ENCODE peak calls at places on chromosomes 2 and 18, in nine cellular contexts. Y is activated CD4-positive, alpha-beta T cell treated with anti-CD3 and anti-CD28 coated beads, Interleukin-2, amount 50 U/mL, for 24 hours; B is adrenal gland; U is HFFc6; O is RPMI8226; S is AG08396; D is EL; L is 8988T; W is right cardiac atrium. H is an unnamed sample.

GRCh38 chr2:238487134-238487533 is 60.4 kb downstream of the ASB1 start:
- DNase-seq in Y (no peak), L (no peak), D (no peak), S (no peak), U (no peak), B (no peak), W (no peak), O (no peak), H (no peak)

GRCh38 chr2:177671662-177672061 is 279.1 kb downstream of the AGPS start:
- DNase-seq in U (no peak), L (no peak), B (no peak), O (no peak), W (no peak), S (no peak), D (no peak), Y (no peak), H (peak)

GRCh38 chr18:32029558-32029957 is 10.9 kb downstream of the RNF125 start:
- DNase-seq in B (no peak), Y (no peak), O (no peak), S (no peak), W (no peak), L (no peak), U (no peak), D (no peak), H (no peak)

GRCh38 chr2:190679813-190680591 is 31.1 kb downstream of the NAB1 start:
- DNase-seq in W (peak), L (peak), D (peak), S (no peak), B (peak), U (no peak), O (peak), Y (no peak), H (peak)

GRCh38 chr2:130824492-130825061 is 12.1 kb upstream of the ARHGEF4 start:
- DNase-seq in W (no peak), L (no peak), S (peak), Y (peak), O (peak), B (no peak), D (peak), U (peak), H (peak)

GRCh38 chr2:73970268-73970803 is 14.4 kb upstream of the TET3 start:
- DNase-seq in W (no peak), O (no peak), B (no peak), Y (no peak), D (no peak), U (no peak), S (no peak), L (no peak), H (no peak)

GRCh38 chr2:174586418-174586817 is 11.2 kb downstream of the WIPF1 start:
- DNase-seq in B (no peak), D (no peak), Y (no peak), U (no peak), L (no peak), O (no peak), S (no peak), W (no peak), H (no peak)

GRCh38 chr2:223093436-223093839 is 41.4 kb downstream of the KCNE4 start:
- DNase-seq in U (peak), O (no peak), Y (no peak), B (peak), D (peak), S (no peak), L (no peak), W (peak), H (peak)

GRCh38 chr18:58578835-58579560 is 49.9 kb downstream of the ALPK2 start:
- DNase-seq in U (peak), O (no peak), D (peak), Y (no peak), B (no peak), W (no peak), L (no peak), S (peak), H (peak)

GRCh38 chr2:173159794-173160463 is 84.3 kb downstream of the MAP3K20 start:
- DNase-seq in S (peak), L (no peak), B (peak), D (peak), U (peak), Y (no peak), O (no peak), W (peak), H (peak)

GRCh38 chr2:149027602-149028250 is 10.8 kb upstream of the LYPD6B start:
- DNase-seq in O (no peak), L (no peak), D (no peak), U (no peak), Y (no peak), W (no peak), B (no peak), S (no peak), H (no peak)

GRCh38 chr2:120132691-120133090 is 90.5 kb downstream of the TMEM185B start:
- DNase-seq in Y (no peak), L (no peak), W (no peak), O (no peak), D (no peak), B (no peak), S (no peak), U (no peak), H (no peak)

GRCh38 chr2:204024503-204024902 is 87.9 kb downstream of the ICOS start:
- DNase-seq in Y (no peak), U (peak), S (peak), W (no peak), B (no peak), L (no peak), O (peak), D (peak), H (peak)

GRCh38 chr2:102735431-102736130 is 26.2 kb upstream of the TMEM182 start:
- DNase-seq in D (peak), W (no peak), Y (no peak), U (no peak), L (no peak), O (peak), B (no peak), S (no peak), H (no peak)

GRCh38 chr2:98702127-98702802 is 28.7 kb downstream of the MGAT4A start:
- DNase-seq in U (no peak), Y (no peak), O (peak), D (peak), W (no peak), B (no peak), L (no peak), S (no peak), H (no peak)

GRCh38 chr18:47969851-47970250 is 39.4 kb upstream of the SMAD2 start:
- DNase-seq in W (no peak), S (no peak), U (no peak), L (no peak), D (peak), O (no peak), B (no peak), Y (no peak), H (peak)

H was measured in RPMI7951.